ENCODE peak calls at places on chromosomes 5 and 9, in six cellular contexts. A is T-helper 9 cell, C is HFFc6, Y is AG04449, F is B cell, J is uterus. Z is an unnamed sample.

GRCh38 chr5:78627175-78627574 is 21.4 kb downstream of the LHFPL2 start:
- DNase-seq in Y (no peak), J (no peak), A (no peak), F (no peak), C (no peak), Z (no peak)

GRCh38 chr9:105693435-105694275 is 686 bp upstream of the TMEM38B start:
- DNase-seq in F (no peak), C (no peak), A (no peak), J (no peak), Y (no peak), Z (no peak)

GRCh38 chr5:130168211-130168610 is 263.9 kb downstream of the CHSY3 start:
- DNase-seq in C (no peak), J (no peak), F (no peak), Y (peak; percentile 19), A (no peak), Z (no peak)

GRCh38 chr5:172454355-172455086 is at the start of gene SH3PXD2B:
- DNase-seq in F (no peak), A (peak; percentile 18), C (peak; percentile 30), Y (no peak), J (peak; percentile 66), Z (no peak)

GRCh38 chr9:12819436-12820185 is 44.8 kb downstream of the LURAP1L start:
- DNase-seq in J (no peak), F (no peak), C (peak; percentile 9), A (no peak), Y (no peak), Z (no peak)

GRCh38 chr5:1431896-1432295 is 13.3 kb downstream of the SLC6A3 start:
- DNase-seq in F (no peak), J (no peak), C (no peak), Y (no peak), A (no peak), Z (no peak)

GRCh38 chr5:151020304-151021031 is at the start of gene GPX3:
- DNase-seq in J (peak; percentile 89), C (no peak), F (peak; percentile 61), A (no peak), Y (no peak), Z (no peak)

GRCh38 chr5:135857630-135858311 is 23.3 kb downstream of the SLC25A48 start:
- DNase-seq in J (no peak), Y (no peak), F (no peak), A (no peak), C (no peak), Z (no peak)

GRCh38 chr5:124647393-124647792 is 99.0 kb downstream of the ZNF608 start:
- DNase-seq in C (no peak), F (no peak), Y (no peak), A (no peak), J (no peak), Z (no peak)

GRCh38 chr9:81787747-81788632 is 98.6 kb upstream of the TLE1 start:
- DNase-seq in A (no peak), J (peak; percentile 28), F (no peak), C (peak; percentile 89), Y (peak; percentile 80), Z (no peak)

GRCh38 chr5:65986050-65986451 is 59.7 kb downstream of the ERBIN start:
- DNase-seq in A (no peak), J (no peak), Y (peak; percentile 73), F (no peak), C (peak; percentile 68), Z (no peak)

GRCh38 chr5:174275959-174276358 is 230.5 kb downstream of the NSG2 start:
- DNase-seq in A (no peak), Y (no peak), F (no peak), C (no peak), J (no peak), Z (no peak)

GRCh38 chr9:96523429-96523828 is 73.5 kb downstream of the HABP4 start:
- DNase-seq in J (peak; percentile 32), A (no peak), Y (no peak), F (no peak), C (no peak), Z (no peak)

GRCh38 chr9:8696536-8696935 is 897.0 kb upstream of the DMAC1 start:
- DNase-seq in C (no peak), F (no peak), A (no peak), J (no peak), Y (no peak), Z (no peak)

Z was measured in NCI-H2107.